ENCODE peak calls at places on chromosomes 7 and 10, in nine cellular contexts. One of them, this sample, is unnamed.
A peak's percentile ranks its signal among the peaks of the same experiment; 100 is the strongest.

GRCh38 chr10:86899670-86900276 is 57.6 kb downstream of the MMRN2 start:
- DNase-seq in LoVo: peak; percentile 31
- DNase-seq in Calu3: peak; percentile 58
- DNase-seq in AG04450: no peak
- DNase-seq in CD4-positive, CD25-positive, alpha-beta regulatory T cell: peak; percentile 34
- DNase-seq in CD4-positive, alpha-beta T cell: no peak
- DNase-seq in CD4-positive, alpha-beta memory T cell: peak; percentile 30
- DNase-seq in NCI-H2171 treated with DMSO at 0.1 percent for 48 hours: no peak
- DNase-seq in EL: peak; percentile 57
- DNase-seq in this sample: peak; percentile 57

GRCh38 chr10:86693721-86694369 is 25.5 kb downstream of the LDB3 start:
- DNase-seq in LoVo: no peak
- DNase-seq in Calu3: peak; percentile 35
- DNase-seq in AG04450: no peak
- DNase-seq in CD4-positive, CD25-positive, alpha-beta regulatory T cell: peak; percentile 23
- DNase-seq in CD4-positive, alpha-beta T cell: no peak
- DNase-seq in CD4-positive, alpha-beta memory T cell: peak; percentile 22
- DNase-seq in NCI-H2171 treated with DMSO at 0.1 percent for 48 hours: no peak
- DNase-seq in EL: peak; percentile 57
- DNase-seq in this sample: no peak

GRCh38 chr7:72751978-72752377 is 76.0 kb downstream of the TYW1B start:
- DNase-seq in LoVo: no peak
- DNase-seq in Calu3: no peak
- DNase-seq in AG04450: no peak
- DNase-seq in CD4-positive, CD25-positive, alpha-beta regulatory T cell: no peak
- DNase-seq in CD4-positive, alpha-beta T cell: no peak
- DNase-seq in CD4-positive, alpha-beta memory T cell: no peak
- DNase-seq in NCI-H2171 treated with DMSO at 0.1 percent for 48 hours: no peak
- DNase-seq in EL: no peak
- DNase-seq in this sample: no peak

GRCh38 chr7:119596651-119597050 is 676.3 kb upstream of the KCND2 start:
- DNase-seq in LoVo: no peak
- DNase-seq in Calu3: no peak
- DNase-seq in AG04450: no peak
- DNase-seq in CD4-positive, CD25-positive, alpha-beta regulatory T cell: no peak
- DNase-seq in CD4-positive, alpha-beta T cell: no peak
- DNase-seq in CD4-positive, alpha-beta memory T cell: no peak
- DNase-seq in NCI-H2171 treated with DMSO at 0.1 percent for 48 hours: no peak
- DNase-seq in EL: no peak
- DNase-seq in this sample: no peak

GRCh38 chr10:76033457-76034196 is 602.2 kb downstream of the LRMDA start:
- DNase-seq in LoVo: no peak
- DNase-seq in Calu3: peak; percentile 69
- DNase-seq in AG04450: no peak
- DNase-seq in CD4-positive, CD25-positive, alpha-beta regulatory T cell: no peak
- DNase-seq in CD4-positive, alpha-beta T cell: no peak
- DNase-seq in CD4-positive, alpha-beta memory T cell: no peak
- DNase-seq in NCI-H2171 treated with DMSO at 0.1 percent for 48 hours: no peak
- DNase-seq in EL: peak; percentile 38
- DNase-seq in this sample: peak; percentile 87

GRCh38 chr7:88922944-88923343 is 127.4 kb upstream of the TEX47 start:
- DNase-seq in LoVo: no peak
- DNase-seq in Calu3: no peak
- DNase-seq in AG04450: no peak
- DNase-seq in CD4-positive, CD25-positive, alpha-beta regulatory T cell: no peak
- DNase-seq in CD4-positive, alpha-beta T cell: no peak
- DNase-seq in CD4-positive, alpha-beta memory T cell: no peak
- DNase-seq in NCI-H2171 treated with DMSO at 0.1 percent for 48 hours: no peak
- DNase-seq in EL: no peak
- DNase-seq in this sample: no peak

GRCh38 chr10:129031233-129032150 is 435.5 kb upstream of the MGMT start:
- DNase-seq in LoVo: peak; percentile 2
- DNase-seq in Calu3: peak; percentile 26
- DNase-seq in AG04450: no peak
- DNase-seq in CD4-positive, CD25-positive, alpha-beta regulatory T cell: peak; percentile 70
- DNase-seq in CD4-positive, alpha-beta T cell: peak; percentile 21
- DNase-seq in CD4-positive, alpha-beta memory T cell: peak; percentile 47
- DNase-seq in NCI-H2171 treated with DMSO at 0.1 percent for 48 hours: peak; percentile 66
- DNase-seq in EL: no peak
- DNase-seq in this sample: peak; percentile 53

GRCh38 chr10:131095109-131095580 is 216.4 kb downstream of the TCERG1L start:
- DNase-seq in LoVo: no peak
- DNase-seq in Calu3: no peak
- DNase-seq in AG04450: no peak
- DNase-seq in CD4-positive, CD25-positive, alpha-beta regulatory T cell: no peak
- DNase-seq in CD4-positive, alpha-beta T cell: no peak
- DNase-seq in CD4-positive, alpha-beta memory T cell: no peak
- DNase-seq in NCI-H2171 treated with DMSO at 0.1 percent for 48 hours: no peak
- DNase-seq in EL: no peak
- DNase-seq in this sample: no peak

GRCh38 chr7:10952588-10952987 is 21.1 kb upstream of the PHF14 start:
- DNase-seq in LoVo: no peak
- DNase-seq in Calu3: no peak
- DNase-seq in AG04450: no peak
- DNase-seq in CD4-positive, CD25-positive, alpha-beta regulatory T cell: no peak
- DNase-seq in CD4-positive, alpha-beta T cell: no peak
- DNase-seq in CD4-positive, alpha-beta memory T cell: no peak
- DNase-seq in NCI-H2171 treated with DMSO at 0.1 percent for 48 hours: no peak
- DNase-seq in EL: no peak
- DNase-seq in this sample: no peak

GRCh38 chr10:82377608-82378007 is 502.6 kb downstream of the NRG3 start:
- DNase-seq in LoVo: no peak
- DNase-seq in Calu3: peak; percentile 21
- DNase-seq in AG04450: no peak
- DNase-seq in CD4-positive, CD25-positive, alpha-beta regulatory T cell: no peak
- DNase-seq in CD4-positive, alpha-beta T cell: no peak
- DNase-seq in CD4-positive, alpha-beta memory T cell: no peak
- DNase-seq in NCI-H2171 treated with DMSO at 0.1 percent for 48 hours: peak; percentile 21
- DNase-seq in EL: no peak
- DNase-seq in this sample: no peak

GRCh38 chr7:69412331-69413146 is 185.7 kb upstream of the AUTS2 start:
- DNase-seq in LoVo: peak; percentile 40
- DNase-seq in Calu3: no peak
- DNase-seq in AG04450: no peak
- DNase-seq in CD4-positive, CD25-positive, alpha-beta regulatory T cell: no peak
- DNase-seq in CD4-positive, alpha-beta T cell: no peak
- DNase-seq in CD4-positive, alpha-beta memory T cell: no peak
- DNase-seq in NCI-H2171 treated with DMSO at 0.1 percent for 48 hours: no peak
- DNase-seq in EL: no peak
- DNase-seq in this sample: no peak

GRCh38 chr10:14474656-14475055 is 143.9 kb upstream of the FRMD4A start:
- DNase-seq in LoVo: no peak
- DNase-seq in Calu3: no peak
- DNase-seq in AG04450: no peak
- DNase-seq in CD4-positive, CD25-positive, alpha-beta regulatory T cell: no peak
- DNase-seq in CD4-positive, alpha-beta T cell: no peak
- DNase-seq in CD4-positive, alpha-beta memory T cell: no peak
- DNase-seq in NCI-H2171 treated with DMSO at 0.1 percent for 48 hours: no peak
- DNase-seq in EL: peak; percentile 19
- DNase-seq in this sample: peak; percentile 14

GRCh38 chr7:117949232-117949631 is 76.0 kb upstream of the CTTNBP2 start:
- DNase-seq in LoVo: no peak
- DNase-seq in Calu3: peak; percentile 45
- DNase-seq in AG04450: no peak
- DNase-seq in CD4-positive, CD25-positive, alpha-beta regulatory T cell: no peak
- DNase-seq in CD4-positive, alpha-beta T cell: no peak
- DNase-seq in CD4-positive, alpha-beta memory T cell: no peak
- DNase-seq in NCI-H2171 treated with DMSO at 0.1 percent for 48 hours: no peak
- DNase-seq in EL: no peak
- DNase-seq in this sample: no peak

GRCh38 chr10:113644185-113645120 is 19.4 kb downstream of the NRAP start:
- DNase-seq in LoVo: peak; percentile 45
- DNase-seq in Calu3: no peak
- DNase-seq in AG04450: peak; percentile 27
- DNase-seq in CD4-positive, CD25-positive, alpha-beta regulatory T cell: no peak
- DNase-seq in CD4-positive, alpha-beta T cell: no peak
- DNase-seq in CD4-positive, alpha-beta memory T cell: no peak
- DNase-seq in NCI-H2171 treated with DMSO at 0.1 percent for 48 hours: no peak
- DNase-seq in EL: peak; percentile 56
- DNase-seq in this sample: no peak

GRCh38 chr10:95517536-95518454 is 43.4 kb downstream of the SORBS1 start:
- DNase-seq in LoVo: no peak
- DNase-seq in Calu3: peak; percentile 15
- DNase-seq in AG04450: no peak
- DNase-seq in CD4-positive, CD25-positive, alpha-beta regulatory T cell: no peak
- DNase-seq in CD4-positive, alpha-beta T cell: no peak
- DNase-seq in CD4-positive, alpha-beta memory T cell: no peak
- DNase-seq in NCI-H2171 treated with DMSO at 0.1 percent for 48 hours: no peak
- DNase-seq in EL: peak; percentile 8
- DNase-seq in this sample: no peak

GRCh38 chr10:58477122-58477521 is 35.5 kb upstream of the BICC1 start:
- DNase-seq in LoVo: no peak
- DNase-seq in Calu3: no peak
- DNase-seq in AG04450: no peak
- DNase-seq in CD4-positive, CD25-positive, alpha-beta regulatory T cell: no peak
- DNase-seq in CD4-positive, alpha-beta T cell: no peak
- DNase-seq in CD4-positive, alpha-beta memory T cell: no peak
- DNase-seq in NCI-H2171 treated with DMSO at 0.1 percent for 48 hours: no peak
- DNase-seq in EL: peak; percentile 47
- DNase-seq in this sample: no peak

GRCh38 chr7:30843741-30844482 is 67.7 kb upstream of the AQP1 start:
- DNase-seq in LoVo: no peak
- DNase-seq in Calu3: no peak
- DNase-seq in AG04450: no peak
- DNase-seq in CD4-positive, CD25-positive, alpha-beta regulatory T cell: no peak
- DNase-seq in CD4-positive, alpha-beta T cell: no peak
- DNase-seq in CD4-positive, alpha-beta memory T cell: no peak
- DNase-seq in NCI-H2171 treated with DMSO at 0.1 percent for 48 hours: no peak
- DNase-seq in EL: no peak
- DNase-seq in this sample: no peak

GRCh38 chr10:116001266-116001857 is 271.6 kb downstream of the GFRA1 start:
- DNase-seq in LoVo: no peak
- DNase-seq in Calu3: no peak
- DNase-seq in AG04450: no peak
- DNase-seq in CD4-positive, CD25-positive, alpha-beta regulatory T cell: no peak
- DNase-seq in CD4-positive, alpha-beta T cell: no peak
- DNase-seq in CD4-positive, alpha-beta memory T cell: no peak
- DNase-seq in NCI-H2171 treated with DMSO at 0.1 percent for 48 hours: no peak
- DNase-seq in EL: no peak
- DNase-seq in this sample: peak; percentile 83

GRCh38 chr7:34219153-34219552 is 313.8 kb downstream of the BMPER start:
- DNase-seq in LoVo: no peak
- DNase-seq in Calu3: no peak
- DNase-seq in AG04450: no peak
- DNase-seq in CD4-positive, CD25-positive, alpha-beta regulatory T cell: no peak
- DNase-seq in CD4-positive, alpha-beta T cell: no peak
- DNase-seq in CD4-positive, alpha-beta memory T cell: no peak
- DNase-seq in NCI-H2171 treated with DMSO at 0.1 percent for 48 hours: no peak
- DNase-seq in EL: no peak
- DNase-seq in this sample: no peak

GRCh38 chr7:74066626-74067025 is 17.0 kb upstream of the LIMK1 start:
- DNase-seq in LoVo: no peak
- DNase-seq in Calu3: no peak
- DNase-seq in AG04450: no peak
- DNase-seq in CD4-positive, CD25-positive, alpha-beta regulatory T cell: no peak
- DNase-seq in CD4-positive, alpha-beta T cell: no peak
- DNase-seq in CD4-positive, alpha-beta memory T cell: no peak
- DNase-seq in NCI-H2171 treated with DMSO at 0.1 percent for 48 hours: no peak
- DNase-seq in EL: no peak
- DNase-seq in this sample: no peak

GRCh38 chr7:94188350-94188749 is 184.2 kb upstream of the BET1 start:
- DNase-seq in LoVo: no peak
- DNase-seq in Calu3: no peak
- DNase-seq in AG04450: no peak
- DNase-seq in CD4-positive, CD25-positive, alpha-beta regulatory T cell: no peak
- DNase-seq in CD4-positive, alpha-beta T cell: no peak
- DNase-seq in CD4-positive, alpha-beta memory T cell: no peak
- DNase-seq in NCI-H2171 treated with DMSO at 0.1 percent for 48 hours: no peak
- DNase-seq in EL: no peak
- DNase-seq in this sample: no peak

This sample was measured in left lobe of liver.